ENCODE peak calls at places on chromosomes 4 and X, in eight cellular contexts. K, N, E, Q, V, U, Y and G are unnamed samples.

GRCh38 chr4:115323106-115323684 is 209.8 kb upstream of the NDST4 start:
- DNase-seq in K (no peak), N (no peak), E (no peak), Q (peak; percentile 1), V (no peak), U (no peak), Y (no peak), G (no peak)

GRCh38 chr4:69764311-69764710 is 3.9 kb upstream of the SULT1B1 start:
- DNase-seq in K (peak; percentile 59), N (no peak), E (no peak), Q (peak; percentile 65), V (no peak), U (peak; percentile 68), Y (no peak), G (no peak)

GRCh38 chrX:65866146-65866545 is 173.7 kb downstream of the VSIG4 start:
- DNase-seq in K (peak; percentile 69), N (no peak), E (no peak), Q (no peak), V (peak; percentile 34), U (no peak), Y (no peak), G (no peak)

GRCh38 chrX:53728506-53728905 is 42.0 kb upstream of the HUWE1 start:
- DNase-seq in K (no peak), N (no peak), E (no peak), Q (no peak), V (no peak), U (no peak), Y (no peak), G (no peak)

GRCh38 chrX:16464369-16464768 is 185.6 kb upstream of the S100G start:
- DNase-seq in K (no peak), N (no peak), E (peak; percentile 45), Q (no peak), V (no peak), U (no peak), Y (no peak), G (no peak)

GRCh38 chr4:141047228-141047884 is 85.9 kb downstream of the RNF150 start:
- DNase-seq in K (no peak), N (no peak), E (no peak), Q (peak; percentile 72), V (no peak), U (no peak), Y (no peak), G (no peak)

GRCh38 chr4:47942420-47942819 is 28.0 kb upstream of the NFXL1 start:
- DNase-seq in K (no peak), N (peak; percentile 24), E (peak; percentile 34), Q (no peak), V (no peak), U (no peak), Y (no peak), G (no peak)

GRCh38 chrX:151488677-151489076 is 74.8 kb upstream of the PASD1 start:
- DNase-seq in K (no peak), N (peak; percentile 9), E (peak; percentile 47), Q (no peak), V (peak; percentile 5), U (no peak), Y (no peak), G (no peak)

GRCh38 chr4:68874507-68874906 is 58.7 kb downstream of the UGT2B10 start:
- DNase-seq in K (no peak), N (no peak), E (no peak), Q (no peak), V (peak; percentile 16), U (no peak), Y (no peak), G (peak; percentile 81)

GRCh38 chrX:124208675-124209074 is 123.8 kb upstream of the TEX13D start:
- DNase-seq in K (no peak), N (no peak), E (no peak), Q (no peak), V (no peak), U (no peak), Y (no peak), G (no peak)

GRCh38 chr4:97142893-97143292 is 1000.4 kb downstream of the STPG2 start:
- DNase-seq in K (no peak), N (no peak), E (no peak), Q (no peak), V (no peak), U (no peak), Y (no peak), G (no peak)

GRCh38 chr4:158936238-158936637 is 166.6 kb upstream of the RAPGEF2 start:
- DNase-seq in K (no peak), N (no peak), E (no peak), Q (peak; percentile 56), V (no peak), U (no peak), Y (no peak), G (no peak)

GRCh38 chrX:108270280-108270679 is 167.9 kb downstream of the COL4A6 start:
- DNase-seq in K (no peak), N (no peak), E (no peak), Q (no peak), V (peak; percentile 85), U (no peak), Y (peak; percentile 33), G (no peak)

GRCh38 chr4:15883611-15884243 is 54.8 kb downstream of the FGFBP1 start:
- DNase-seq in K (no peak), N (no peak), E (no peak), Q (no peak), V (no peak), U (no peak), Y (no peak), G (no peak)

GRCh38 chr4:15890246-15890829 is 48.2 kb downstream of the FGFBP1 start:
- DNase-seq in K (no peak), N (no peak), E (no peak), Q (no peak), V (no peak), U (no peak), Y (no peak), G (no peak)

GRCh38 chr4:15891312-15891711 is 47.2 kb downstream of the FGFBP1 start:
- DNase-seq in K (no peak), N (no peak), E (no peak), Q (no peak), V (no peak), U (no peak), Y (no peak), G (no peak)

GRCh38 chr4:15885422-15885821 is 53.1 kb downstream of the FGFBP1 start:
- DNase-seq in K (no peak), N (no peak), E (no peak), Q (no peak), V (no peak), U (no peak), Y (no peak), G (no peak)

DNA sequence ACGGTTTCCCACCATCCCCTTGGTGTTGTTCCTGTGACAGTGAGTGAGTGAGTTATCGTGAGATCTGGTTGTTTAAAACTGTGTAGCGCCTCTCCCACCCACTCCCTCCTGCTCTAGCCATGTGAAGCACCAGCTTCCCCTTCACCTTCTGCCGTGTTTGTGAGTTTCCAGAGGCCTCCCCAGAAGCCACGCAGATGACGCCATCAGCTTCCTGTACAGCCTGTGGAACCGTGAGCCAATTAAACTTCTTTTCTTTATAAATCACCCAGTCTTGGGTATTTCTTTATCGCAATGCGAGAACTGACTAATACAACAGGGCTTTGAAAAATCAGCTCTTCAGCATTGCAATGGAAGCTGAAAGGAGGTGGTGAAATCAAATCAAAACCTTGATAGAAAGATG is 50.0 kb downstream of the FGFBP1 start:
- DNase-seq in K (no peak), N (no peak), E (no peak), Q (no peak), V (no peak), U (no peak), Y (no peak), G (no peak)
- H3K9ac ChIP-seq in K (no peak overlapping the region), N (no peak overlapping the region), E (no peak overlapping the region), Q (no peak overlapping the region), V (no peak overlapping the region), U (no peak overlapping the region), Y (no peak overlapping the region), G (no peak overlapping the region)

DNA sequence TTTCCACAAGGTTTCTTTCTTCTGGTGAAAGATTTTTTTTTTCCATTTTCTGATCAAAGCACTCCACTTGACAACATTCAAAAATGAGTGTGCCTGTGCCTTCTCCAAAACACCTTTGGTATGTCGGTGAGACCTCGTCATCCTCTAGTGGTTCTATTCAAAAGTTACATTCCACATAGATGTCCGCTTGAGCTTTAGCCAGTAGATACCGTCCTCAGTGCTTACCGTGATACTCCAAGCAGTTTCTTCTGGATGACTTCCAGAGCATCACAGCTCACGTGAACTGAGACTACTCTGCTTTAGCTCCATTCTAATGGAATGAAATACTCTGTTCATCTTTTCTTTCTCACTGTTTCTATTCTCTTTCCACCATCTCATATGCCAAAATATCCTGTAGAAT is 38.2 kb upstream of the VEGFC start:
- DNase-seq in K (no peak), N (no peak), E (no peak), Q (no peak), V (no peak), U (no peak), Y (no peak), G (no peak)
- H3K4me2 ChIP-seq in K (no peak overlapping the region), N (no peak overlapping the region), E (no peak overlapping the region), Q (peak overlapping the region; percentile 73), V (no peak overlapping the region), U (no peak overlapping the region), Y (no peak overlapping the region), G (no peak overlapping the region)

GRCh38 chr4:109440948-109441347 is 7.3 kb downstream of the SEC24B start:
- DNase-seq in K (no peak), N (no peak), E (no peak), Q (peak; percentile 60), V (peak; percentile 83), U (peak; percentile 24), Y (no peak), G (no peak)

GRCh38 chr4:109444182-109444844 is 10.7 kb downstream of the SEC24B start:
- DNase-seq in K (no peak), N (no peak), E (no peak), Q (no peak), V (no peak), U (no peak), Y (no peak), G (no peak)

GRCh38 chr4:109436504-109436903 is 2.9 kb downstream of the SEC24B start:
- DNase-seq in K (no peak), N (no peak), E (peak; percentile 22), Q (no peak), V (no peak), U (no peak), Y (no peak), G (no peak)

DNA sequence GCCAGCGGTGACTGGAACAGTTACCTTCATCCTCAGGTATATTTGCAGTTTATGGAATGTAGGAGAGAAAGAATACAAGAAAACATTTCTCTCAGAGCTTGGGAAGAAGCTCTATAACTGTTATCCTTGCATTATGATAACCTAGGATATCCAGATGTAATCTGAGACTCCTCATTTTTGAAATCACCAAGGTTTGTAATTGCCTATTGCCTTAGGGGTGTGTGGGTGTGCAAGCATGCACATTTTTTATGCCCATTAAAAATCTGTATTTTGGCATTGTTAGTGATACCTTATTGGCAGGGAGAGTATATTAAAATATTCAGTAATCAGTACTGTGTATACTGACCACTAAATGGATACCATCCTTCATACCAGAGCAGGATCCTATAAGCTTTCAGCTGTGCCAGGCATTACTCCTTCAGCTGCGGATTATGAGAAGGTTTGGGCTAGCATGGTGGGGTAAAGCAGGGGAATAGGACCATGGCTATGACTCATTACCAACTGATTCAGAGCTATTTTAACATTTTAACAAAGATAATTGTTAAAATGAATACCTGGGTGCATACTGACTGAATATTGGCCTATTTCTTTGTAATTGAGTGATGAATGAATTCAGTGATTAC is 8.4 kb downstream of the SEC24B start:
- DNase-seq in K (no peak), N (no peak), E (no peak), Q (no peak), V (peak; percentile 46), U (no peak), Y (no peak), G (peak; percentile 3)
- H3K79me2 ChIP-seq in K (peaks cover 95% of the 10 kb centered on the region), N (peaks cover 100% of the 10 kb centered on the region), E (peaks cover 55% of the 10 kb centered on the region), Q (peaks cover 90% of the 10 kb centered on the region), V (peaks cover 98% of the 10 kb centered on the region), U (peaks cover 96% of the 10 kb centered on the region), Y (peaks cover 90% of the 10 kb centered on the region), G (peaks cover 97% of the 10 kb centered on the region)

GRCh38 chr4:40909363-40909876 is 159.7 kb downstream of the NSUN7 start:
- DNase-seq in K (no peak), N (no peak), E (no peak), Q (peak; percentile 51), V (peak; percentile 81), U (peak; percentile 98), Y (no peak), G (peak; percentile 85)
- H3K9ac ChIP-seq in K (no peak overlapping the region), N (no peak overlapping the region), E (no peak overlapping the region), Q (no peak overlapping the region), V (peak overlapping the region; percentile 54), U (peak overlapping the region; percentile 78), Y (peak overlapping the region; percentile 78), G (peak overlapping the region; percentile 60)